ENCODE peak calls at places on chromosomes 3 and 15, in nine cellular contexts. G is natural killer cell; X is CD8-positive, alpha-beta T cell; O is dorsolateral prefrontal cortex; I is lower leg skin; Z is lower lobe of right lung; J is endothelial cell; C is HCT116; U is MM.1S. E is an unnamed sample.
A peak's percentile ranks its signal among the peaks of the same experiment; 100 is the strongest.

GRCh38 chr3:155370764-155371503 is 77.5 kb upstream of the STRIT1 start:
- DNase-seq in I (no peak), C (no peak), Z (no peak), X (no peak), O (no peak), U (no peak), G (no peak), J (no peak), E (no peak)

GRCh38 chr3:134342269-134342668 is 32.0 kb downstream of the AMOTL2 start:
- DNase-seq in J (no peak), I (no peak), G (no peak), C (no peak), U (no peak), X (no peak), Z (no peak), O (no peak), E (no peak)

GRCh38 chr15:88246666-88247446 is 9.7 kb downstream of the NTRK3 start:
- DNase-seq in G (peak; percentile 65), U (peak; percentile 89), J (peak; percentile 82), C (peak; percentile 53), Z (peak; percentile 83), I (peak; percentile 59), X (peak; percentile 73), O (peak; percentile 75), E (peak; percentile 48)

GRCh38 chr15:31379042-31379441 is 52.4 kb downstream of the KLF13 start:
- DNase-seq in X (no peak), I (no peak), J (no peak), G (no peak), O (no peak), Z (no peak), C (no peak), U (no peak), E (no peak)

GRCh38 chr3:39202094-39202493 is 9.7 kb upstream of the XIRP1 start:
- DNase-seq in J (no peak), Z (no peak), X (no peak), O (no peak), U (no peak), G (no peak), C (no peak), I (no peak), E (no peak)

GRCh38 chr15:67927501-67928156 is 87.8 kb upstream of the RNU6-1 start:
- DNase-seq in C (no peak), U (no peak), O (no peak), X (no peak), I (no peak), G (no peak), J (no peak), Z (peak; percentile 88), E (peak; percentile 92)

GRCh38 chr3:12198301-12198700 is 39.6 kb upstream of the TIMP4 start:
- DNase-seq in O (no peak), X (no peak), J (no peak), C (no peak), G (no peak), U (no peak), I (no peak), Z (no peak), E (peak; percentile 61)

GRCh38 chr3:157755254-157755653 is 252.0 kb upstream of the VEPH1 start:
- DNase-seq in X (no peak), O (no peak), C (no peak), Z (no peak), J (no peak), I (no peak), G (no peak), U (no peak), E (no peak)

GRCh38 chr15:85589873-85590272 is 204.9 kb downstream of the KLHL25 start:
- DNase-seq in I (no peak), O (no peak), G (no peak), C (no peak), X (no peak), J (no peak), U (no peak), Z (no peak), E (peak; percentile 10)

GRCh38 chr3:188267790-188268333 is 113.9 kb downstream of the LPP start:
- DNase-seq in J (no peak), C (no peak), G (no peak), Z (no peak), I (no peak), O (no peak), X (no peak), U (no peak), E (no peak)

GRCh38 chr15:22888120-22888859 is 49.8 kb downstream of the NIPA2 start:
- DNase-seq in X (no peak), U (no peak), I (no peak), G (no peak), O (no peak), C (no peak), Z (no peak), J (no peak), E (peak; percentile 98)

GRCh38 chr15:51366911-51367310 is 25.5 kb downstream of the GLDN start:
- DNase-seq in C (no peak), G (no peak), Z (no peak), X (no peak), U (no peak), I (peak; percentile 75), O (no peak), J (no peak), E (no peak)

GRCh38 chr3:20645340-20645739 is 459.3 kb upstream of the SGO1 start:
- DNase-seq in J (no peak), C (no peak), I (no peak), U (no peak), Z (no peak), O (no peak), G (no peak), X (no peak), E (no peak)

GRCh38 chr3:6791161-6791560 is 69.8 kb upstream of the GRM7 start:
- DNase-seq in J (no peak), Z (no peak), I (no peak), O (no peak), G (no peak), X (no peak), C (no peak), U (no peak), E (no peak)

GRCh38 chr3:6781103-6781502 is 79.8 kb upstream of the GRM7 start:
- DNase-seq in Z (no peak), O (no peak), G (no peak), I (no peak), U (no peak), X (no peak), J (no peak), C (no peak), E (no peak)

GRCh38 chr3:6785726-6786125 is 75.2 kb upstream of the GRM7 start:
- DNase-seq in I (no peak), C (no peak), J (no peak), X (no peak), U (no peak), Z (no peak), O (no peak), G (no peak), E (no peak)
- TF ChIP-seq CTCF in I (no peak), C (no peak), J (no peak), X (no peak), U (no peak), Z (no peak), O (no peak), G (no peak), E (no peak)

GRCh38 chr3:57738406-57738805 is 17.7 kb upstream of the SLMAP start:
- DNase-seq in G (no peak), C (no peak), U (no peak), I (no peak), O (no peak), J (no peak), X (no peak), Z (no peak), E (no peak)
- TF ChIP-seq CTCF in G (no peak), C (no peak), U (no peak), I (no peak), O (no peak), J (no peak), X (no peak), Z (no peak), E (no peak)

DNA sequence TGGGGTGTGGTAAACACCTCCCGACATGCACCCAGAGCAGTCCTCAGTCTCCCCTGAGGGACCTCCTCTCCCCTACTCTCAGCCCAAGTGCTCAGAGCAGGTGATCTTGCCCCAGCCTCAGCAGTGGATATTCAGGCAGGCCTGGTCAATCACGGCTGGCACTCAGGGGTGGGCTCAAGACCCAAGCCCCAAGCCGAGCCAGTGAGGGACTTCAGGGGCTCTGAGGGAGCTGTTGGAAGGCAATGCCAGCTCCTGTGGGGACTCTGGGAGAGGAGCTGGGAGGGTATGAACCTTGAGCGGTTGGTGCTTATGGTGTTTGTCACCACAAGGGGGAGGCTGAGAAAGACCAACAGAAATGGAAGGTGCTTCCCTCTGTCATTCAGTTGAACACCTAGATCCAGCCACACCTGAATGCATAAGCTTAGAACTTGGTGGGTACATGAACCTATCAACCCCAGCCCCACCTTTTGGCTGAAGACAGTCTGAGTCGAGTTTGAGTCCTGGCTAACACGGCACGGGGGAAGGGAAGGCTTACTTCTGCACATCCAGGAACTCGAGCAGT is 19.4 kb downstream of the ALS2CL start:
- DNase-seq in J (no peak), O (no peak), U (no peak), X (no peak), Z (peak; percentile 26), C (no peak), I (no peak), G (no peak), E (no peak)
- TF ChIP-seq CTCF in J (peak; percentile 16), O (no peak), U (peak; percentile 25), X (no peak), Z (no peak), C (peak; percentile 50), I (no peak), G (no peak), E (peak; percentile 66)

GRCh38 chr3:108381531-108381930 is 85.2 kb downstream of the HHLA2 start:
- DNase-seq in Z (no peak), C (no peak), I (no peak), O (no peak), G (no peak), X (no peak), J (no peak), U (no peak), E (no peak)
- TF ChIP-seq CTCF in Z (no peak), C (no peak), I (no peak), O (no peak), G (no peak), X (no peak), J (no peak), U (no peak), E (no peak)

GRCh38 chr15:79186616-79187015 is 95.9 kb upstream of the ANKRD34C start:
- DNase-seq in J (no peak), Z (no peak), I (no peak), G (no peak), C (no peak), O (no peak), X (no peak), U (no peak), E (no peak)

GRCh38 chr15:79184465-79184892 is 93.9 kb upstream of the RASGRF1 start:
- DNase-seq in C (peak; percentile 51), G (peak; percentile 46), U (peak; percentile 68), I (peak; percentile 66), X (peak; percentile 64), Z (peak; percentile 80), O (peak; percentile 82), J (peak; percentile 71), E (peak; percentile 40)

GRCh38 chr15:79180318-79180717 is 89.7 kb upstream of the RASGRF1 start:
- DNase-seq in C (no peak), U (no peak), Z (no peak), I (no peak), G (no peak), X (no peak), J (no peak), O (no peak), E (no peak)

GRCh38 chr15:79179597-79179996 is 89.0 kb upstream of the RASGRF1 start:
- DNase-seq in O (no peak), C (no peak), I (no peak), U (no peak), G (no peak), J (no peak), Z (no peak), X (no peak), E (no peak)

GRCh38 chr15:79185199-79185598 is 94.6 kb upstream of the RASGRF1 start:
- DNase-seq in G (no peak), Z (no peak), U (peak; percentile 33), O (no peak), C (peak; percentile 50), J (peak; percentile 35), X (no peak), I (no peak), E (no peak)
- TF ChIP-seq CTCF in G (no peak), Z (no peak), U (peak; percentile 38), O (no peak), C (peak; percentile 65), J (no peak), X (no peak), I (no peak), E (no peak)

E was measured in HFFc6.